ENCODE peak calls at places on chromosomes 13 and 19, in ten cellular contexts. B, Y, M, A, C, H, T, X, Q and G are unnamed samples.

GRCh38 chr13:74465279-74465678 is 331.1 kb upstream of the KLF12 start:
- DNase-seq in Y (no peak), M (no peak), X (no peak), B (no peak), C (no peak), T (no peak), H (no peak), Q (no peak), A (no peak), G (no peak)

GRCh38 chr13:41827507-41828213 is 133.2 kb downstream of the VWA8 start:
- DNase-seq in C (no peak), X (no peak), M (no peak), Y (peak), T (no peak), H (peak), Q (no peak), B (no peak), A (no peak), G (no peak)

GRCh38 chr19:3987619-3988371 is 2.5 kb upstream of the EEF2 start:
- DNase-seq in Y (peak), Q (peak), A (peak), C (peak), B (peak), X (peak), H (peak), T (peak), M (peak), G (peak)

GRCh38 chr13:20350819-20351218 is 118.7 kb upstream of the GJB6 start:
- DNase-seq in M (no peak), A (no peak), B (peak), T (no peak), Q (no peak), H (no peak), X (no peak), C (no peak), Y (no peak), G (no peak)

GRCh38 chr13:34201050-34201913 is 383.3 kb downstream of the RFC3 start:
- DNase-seq in M (peak), T (no peak), H (no peak), Y (no peak), Q (no peak), A (no peak), C (no peak), B (no peak), X (no peak), G (no peak)

GRCh38 chr19:38266070-38266469 is 1.7 kb downstream of the SPINT2 start:
- DNase-seq in H (no peak), Q (no peak), M (no peak), T (no peak), B (no peak), C (peak), Y (no peak), X (no peak), A (no peak), G (no peak)

GRCh38 chr13:52048516-52048915 is 24.0 kb downstream of the UTP14C start:
- DNase-seq in A (no peak), B (no peak), M (no peak), Q (no peak), H (no peak), Y (no peak), C (no peak), X (no peak), T (no peak), G (no peak)

GRCh38 chr19:1266818-1267440 is 2.2 kb upstream of the CIRBP start:
- DNase-seq in C (no peak), X (peak), Q (peak), M (no peak), A (peak), T (no peak), B (peak), H (no peak), Y (no peak), G (peak)

GRCh38 chr13:47291116-47291656 is 394.3 kb upstream of the HTR2A start:
- DNase-seq in Y (no peak), M (no peak), H (no peak), T (no peak), B (no peak), Q (no peak), C (no peak), A (no peak), X (no peak), G (no peak)

GRCh38 chr13:35768126-35768525 is 291.6 kb upstream of the MAB21L1 start:
- DNase-seq in H (no peak), A (no peak), X (no peak), B (no peak), Q (no peak), M (no peak), C (no peak), T (peak), Y (no peak), G (no peak)

GRCh38 chr13:42986176-42986574 is 5.9 kb downstream of the EPSTI1 start:
- DNase-seq in A (no peak), Y (no peak), X (no peak), T (no peak), C (no peak), B (no peak), Q (no peak), M (no peak), H (no peak), G (no peak)

GRCh38 chr13:73720216-73720840 is 413.9 kb downstream of the KLF12 start:
- DNase-seq in C (no peak), Q (no peak), Y (no peak), H (no peak), A (no peak), M (no peak), B (no peak), X (no peak), T (no peak), G (no peak)

GRCh38 chr19:38617764-38618589 is at the start of gene MAP4K1:
- DNase-seq in Q (peak), C (peak), B (no peak), X (peak), M (no peak), T (no peak), Y (no peak), H (no peak), A (no peak), G (no peak)

GRCh38 chr19:48726573-48726972 is 7.0 kb upstream of the MAMSTR start:
- DNase-seq in H (no peak), Y (no peak), T (no peak), C (no peak), M (no peak), Q (no peak), B (no peak), X (peak), A (no peak), G (no peak)

GRCh38 chr13:64817721-64818120 is 2412.4 kb downstream of the PCDH9 start:
- DNase-seq in Y (no peak), Q (no peak), M (no peak), A (no peak), C (no peak), B (no peak), X (no peak), H (peak), T (no peak), G (no peak)

GRCh38 chr13:19672990-19673389 is 39.5 kb downstream of the MPHOSPH8 start:
- DNase-seq in A (no peak), Q (no peak), C (no peak), B (no peak), M (no peak), Y (no peak), X (no peak), T (no peak), H (no peak), G (no peak)

GRCh38 chr19:5354403-5354802 is 13.8 kb upstream of the PTPRS start:
- DNase-seq in H (no peak), X (peak), A (no peak), Y (no peak), T (no peak), M (peak), Q (no peak), B (no peak), C (no peak), G (peak)

GRCh38 chr19:13727798-13728197 is 36.5 kb upstream of the MRI1 start:
- DNase-seq in X (no peak), M (no peak), T (no peak), Q (no peak), C (no peak), A (no peak), Y (peak), B (no peak), H (no peak), G (no peak)

GRCh38 chr13:59776924-59777690 is 386.6 kb downstream of the DIAPH3 start:
- DNase-seq in A (no peak), Q (no peak), Y (no peak), H (peak), C (no peak), B (no peak), X (peak), M (no peak), T (no peak), G (no peak)

GRCh38 chr13:61768175-61768574 is 352.5 kb upstream of the PCDH20 start:
- DNase-seq in H (no peak), A (no peak), Y (no peak), C (no peak), B (no peak), M (no peak), Q (no peak), T (no peak), X (no peak), G (no peak)

GRCh38 chr19:41934849-41935374 is 6.7 kb upstream of the ERFL start:
- DNase-seq in M (peak), A (peak), C (peak), B (peak), Y (peak), T (no peak), H (peak), Q (peak), X (peak), G (peak)

GRCh38 chr19:14536926-14537692 is 7.7 kb downstream of the TECR start:
- DNase-seq in Q (peak), M (no peak), A (no peak), Y (no peak), H (no peak), C (peak), T (no peak), B (peak), X (peak), G (peak)

GRCh38 chr19:9073806-9074205 is 13.1 kb upstream of the OR1M1 start:
- DNase-seq in A (no peak), H (no peak), B (no peak), Y (no peak), M (no peak), T (no peak), C (no peak), X (no peak), Q (no peak), G (no peak)

GRCh38 chr19:7257148-7258041 is 36.8 kb downstream of the INSR start:
- DNase-seq in Q (no peak), A (no peak), X (no peak), T (no peak), Y (no peak), B (peak), M (peak), H (peak), C (peak), G (no peak)

GRCh38 chr13:110993788-110994187 is 78.9 kb upstream of the ANKRD10 start:
- DNase-seq in C (no peak), M (no peak), A (no peak), Q (no peak), B (no peak), Y (no peak), H (no peak), X (no peak), T (no peak), G (no peak)

GRCh38 chr19:35757749-35758608 is at the start of gene PROSER3:
- DNase-seq in C (peak), H (peak), B (peak), Y (peak), X (peak), T (peak), A (peak), Q (peak), M (peak), G (peak)

GRCh38 chr13:23822252-23822824 is 66.9 kb downstream of the MIPEP start:
- DNase-seq in C (no peak), X (no peak), Y (no peak), A (peak), T (no peak), M (no peak), Q (no peak), B (no peak), H (no peak), G (no peak)

GRCh38 chr13:36344173-36344572 is 2.0 kb downstream of the SPART start:
- DNase-seq in A (no peak), Q (no peak), H (no peak), Y (no peak), C (no peak), B (no peak), M (no peak), X (no peak), T (no peak), G (no peak)

GRCh38 chr19:18453269-18454024 is 15.5 kb upstream of the ISYNA1 start:
- DNase-seq in H (no peak), X (no peak), C (no peak), Y (no peak), M (no peak), Q (no peak), B (no peak), A (no peak), T (no peak), G (no peak)

GRCh38 chr19:18290250-18291018 is 9.0 kb upstream of the JUND start:
- DNase-seq in Q (no peak), A (no peak), C (peak), H (no peak), X (peak), Y (no peak), T (no peak), B (no peak), M (no peak), G (no peak)

GRCh38 chr13:98761126-98761978 is 8.9 kb upstream of the SLC15A1 start:
- DNase-seq in H (no peak), T (no peak), M (peak), C (no peak), Y (no peak), Q (no peak), A (no peak), B (peak), X (peak), G (no peak)

GRCh38 chr19:14400913-14401312 is 18.2 kb downstream of the DDX39A start:
- DNase-seq in Q (no peak), X (peak), Y (no peak), T (no peak), M (no peak), B (no peak), A (no peak), C (no peak), H (no peak), G (no peak)

GRCh38 chr13:109862627-109863026 is 76.2 kb upstream of the IRS2 start:
- DNase-seq in X (no peak), M (no peak), T (no peak), Q (no peak), B (no peak), C (no peak), H (no peak), A (no peak), Y (no peak), G (no peak)